ENCODE peak calls at places on chromosomes 7 and 10, in eight cellular contexts. H, N, Q, M, R, V, G and X are unnamed samples.

GRCh38 chr7:1255817-1256340 is 23.2 kb downstream of the UNCX start:
- DNase-seq in Q (no peak), G (no peak), V (no peak), H (no peak), N (no peak), M (peak; percentile 9), R (no peak), X (no peak)

GRCh38 chr10:132858121-132859081 is 72.5 kb upstream of the NKX6-2 start:
- DNase-seq in V (no peak), M (peak; percentile 61), H (no peak), N (no peak), Q (no peak), R (no peak), G (peak; percentile 63), X (peak; percentile 44)

GRCh38 chr10:1368772-1369171 is 312.6 kb downstream of the WDR37 start:
- DNase-seq in R (no peak), N (peak; percentile 65), G (peak; percentile 74), M (peak; percentile 73), Q (no peak), V (peak; percentile 45), H (peak; percentile 64), X (peak; percentile 69)

GRCh38 chr7:151000886-151001495 is 10.2 kb downstream of the NOS3 start:
- DNase-seq in V (no peak), Q (no peak), R (no peak), M (no peak), G (no peak), N (no peak), H (no peak), X (no peak)

GRCh38 chr10:90451283-90451682 is 406.6 kb downstream of the HTR7 start:
- DNase-seq in Q (peak; percentile 60), H (no peak), V (peak; percentile 8), R (no peak), G (no peak), M (no peak), N (no peak), X (no peak)

GRCh38 chr10:70381491-70382421 is 669 bp downstream of the LRRC20 start:
- DNase-seq in R (no peak), V (no peak), G (peak; percentile 89), M (peak; percentile 62), Q (peak; percentile 55), H (peak; percentile 59), N (peak; percentile 92), X (peak; percentile 69)

GRCh38 chr7:936131-937054 is 18.1 kb downstream of the ADAP1 start:
- DNase-seq in Q (no peak), N (no peak), M (peak; percentile 10), H (peak; percentile 82), V (peak; percentile 71), G (no peak), R (peak; percentile 92), X (no peak)

GRCh38 chr10:132798876-132799275 is 12.9 kb upstream of the NKX6-2 start:
- DNase-seq in H (no peak), N (no peak), G (no peak), M (peak; percentile 11), V (no peak), Q (no peak), R (no peak), X (no peak)

GRCh38 chr7:114649689-114650088 is 235.1 kb downstream of the FOXP2 start:
- DNase-seq in V (no peak), N (no peak), R (no peak), Q (no peak), H (no peak), G (no peak), M (no peak), X (no peak)

GRCh38 chr7:108497082-108497725 is 28.7 kb downstream of the PNPLA8 start:
- DNase-seq in H (peak; percentile 60), V (peak; percentile 40), R (peak; percentile 24), N (peak; percentile 66), M (peak; percentile 48), Q (peak; percentile 73), G (peak; percentile 62), X (peak; percentile 82)

GRCh38 chr10:3898821-3899220 is 113.8 kb upstream of the KLF6 start:
- DNase-seq in R (no peak), V (peak; percentile 34), N (no peak), Q (no peak), G (no peak), M (no peak), H (no peak), X (no peak)
- TF ChIP-seq MAX in R (no peak), V (peak; percentile 63), N (no peak), Q (no peak), G (no peak), M (no peak), H (peak; percentile 51), X (no peak)

DNA sequence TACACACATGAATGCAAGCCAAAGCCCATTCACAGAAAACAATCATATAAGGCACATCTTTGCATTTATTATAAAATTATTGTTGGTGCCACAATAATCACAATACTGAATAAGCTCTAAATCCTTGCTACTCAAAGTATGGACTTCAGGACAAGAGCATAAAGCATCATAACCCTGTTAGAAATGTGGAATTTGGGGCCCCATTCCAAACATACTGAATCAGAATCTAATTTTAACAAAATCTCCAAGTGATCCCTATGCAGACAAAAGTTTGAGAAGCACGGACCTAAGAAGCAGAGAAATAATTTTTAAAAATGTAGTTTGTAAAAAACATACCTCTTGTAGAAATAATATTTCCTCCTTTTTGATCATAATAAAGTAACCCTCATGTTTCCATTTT is 199.2 kb downstream of the IMMP2L start:
- DNase-seq in Q (no peak), V (no peak), H (no peak), G (no peak), N (no peak), M (no peak), R (no peak), X (no peak)
- TF ChIP-seq MAX in Q (no peak), V (no peak), H (no peak), G (no peak), N (no peak), M (no peak), R (no peak), X (no peak)

GRCh38 chr7:96640054-96640453 is 69.6 kb downstream of the SEM1 start:
- DNase-seq in G (no peak), R (no peak), H (no peak), V (no peak), M (no peak), Q (no peak), N (no peak), X (no peak)

GRCh38 chr7:96637531-96637930 is 72.1 kb downstream of the SEM1 start:
- DNase-seq in V (no peak), Q (no peak), R (no peak), G (no peak), M (no peak), N (no peak), H (no peak), X (no peak)

GRCh38 chr7:96638669-96639068 is 71.0 kb downstream of the SEM1 start:
- DNase-seq in Q (no peak), M (no peak), H (no peak), N (no peak), R (no peak), V (no peak), G (no peak), X (no peak)

GRCh38 chr7:96636979-96637378 is 72.7 kb downstream of the SEM1 start:
- DNase-seq in R (no peak), V (no peak), M (no peak), Q (no peak), N (no peak), H (no peak), G (no peak), X (no peak)

GRCh38 chr7:96636342-96636865 is 73.2 kb downstream of the SEM1 start:
- DNase-seq in M (no peak), R (no peak), N (no peak), G (no peak), V (no peak), Q (no peak), H (no peak), X (no peak)
- TF ChIP-seq MAX in M (no peak), R (no peak), N (no peak), G (no peak), V (no peak), Q (no peak), H (no peak), X (no peak)

GRCh38 chr7:50068026-50068425 is 25.0 kb downstream of the ZPBP start:
- DNase-seq in Q (no peak), R (no peak), M (no peak), V (peak; percentile 31), H (peak; percentile 13), G (no peak), N (no peak), X (no peak)
- TF ChIP-seq MAX in Q (no peak), R (no peak), M (no peak), V (no peak), H (no peak), G (no peak), N (no peak), X (no peak)

DNA sequence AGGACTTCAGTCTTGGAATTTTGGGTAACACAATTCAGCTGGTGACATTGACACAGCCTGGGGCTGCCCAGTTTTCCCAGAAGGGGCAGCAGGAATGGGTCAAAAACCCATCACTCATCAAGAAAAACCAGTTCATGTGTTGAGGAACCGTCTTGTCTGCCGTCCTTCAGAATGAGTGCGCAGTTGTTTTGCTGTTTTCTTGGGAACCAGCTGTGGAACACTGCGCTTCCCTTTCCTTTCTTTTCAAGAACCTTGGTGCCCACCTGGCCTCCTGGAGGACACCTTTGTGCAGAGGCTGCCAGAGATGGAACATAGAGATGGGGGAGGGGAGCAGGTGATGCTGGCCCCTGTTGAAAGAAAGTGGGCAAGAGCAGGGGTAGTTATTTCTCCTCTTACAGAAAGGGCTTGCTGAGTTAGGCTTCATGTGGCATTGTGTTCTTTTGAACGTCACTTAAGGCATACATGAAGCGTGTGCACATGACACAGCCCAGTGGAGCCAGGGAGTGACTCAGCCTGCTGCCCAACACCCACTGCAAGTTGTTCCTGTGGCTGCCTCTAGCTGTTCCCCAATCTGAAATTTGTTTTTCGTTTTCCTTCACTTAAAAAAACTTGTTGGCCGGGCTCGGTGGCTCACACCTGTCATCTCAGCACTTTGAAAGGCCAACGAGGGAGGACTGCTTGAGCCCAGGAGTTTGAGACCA is 87.4 kb upstream of the TNS3 start:
- DNase-seq in V (no peak), Q (no peak), H (no peak), N (no peak), R (peak; percentile 90), M (no peak), G (no peak), X (peak; percentile 23)
- TF ChIP-seq MAX in V (no peak), Q (no peak), H (peak; percentile 47), N (no peak), R (peak; percentile 32), M (no peak), G (no peak), X (no peak)

GRCh38 chr7:142485617-142486226 is 227.9 kb upstream of the PRSS58 start:
- DNase-seq in V (no peak), R (no peak), N (peak; percentile 15), Q (no peak), G (peak; percentile 70), M (peak; percentile 63), H (no peak), X (peak; percentile 77)
- TF ChIP-seq MAX in V (no peak), R (no peak), N (no peak), Q (no peak), G (no peak), M (no peak), H (no peak), X (no peak)

GRCh38 chr7:82039621-82040020 is 269.8 kb upstream of the HGF start:
- DNase-seq in N (no peak), Q (peak; percentile 53), M (no peak), G (no peak), H (no peak), V (no peak), R (no peak), X (no peak)
- TF ChIP-seq MAX in N (no peak), Q (no peak), M (no peak), G (no peak), H (no peak), V (no peak), R (no peak), X (no peak)

GRCh38 chr10:86630079-86630478 is 24.3 kb upstream of the OPN4 start:
- DNase-seq in V (no peak), G (no peak), Q (no peak), N (no peak), M (no peak), H (no peak), R (no peak), X (no peak)
- TF ChIP-seq MAX in V (no peak), G (no peak), Q (no peak), N (no peak), M (no peak), H (no peak), R (no peak), X (no peak)